ENCODE peak calls at places on chromosomes 1 and 21, in ten cellular contexts. S, T, N, Z, Q, H, M, D, R and J are unnamed samples. For H3K4me1 and H3K36me3, the result is how much of the 10 kb centered on the place peaks cover.

GRCh38 chr1:211133393-211133840 is 531 bp downstream of the KCNH1 start:
- DNase-seq in S (peak), T (no peak), N (peak), Z (no peak), Q (no peak), H (no peak), M (peak), D (no peak), R (peak), J (peak)

GRCh38 chr21:31354604-31355443 is 10.8 kb upstream of the TIAM1 start:
- DNase-seq in S (no peak), T (no peak), N (no peak), Z (peak), Q (no peak), H (no peak), M (peak), D (no peak), R (no peak), J (no peak)

GRCh38 chr1:100896481-100896982 is 642 bp downstream of the SLC30A7 start:
- DNase-seq in S (peak), T (no peak), N (peak), Z (peak), Q (no peak), H (no peak), M (peak), D (no peak), R (no peak), J (peak)

GRCh38 chr1:85182700-85183099 is 18.1 kb downstream of the SYDE2 start:
- DNase-seq in S (no peak), T (no peak), N (no peak), Z (no peak), Q (no peak), H (no peak), M (no peak), D (no peak), R (no peak), J (no peak)

GRCh38 chr1:246528933-246529731 is 22.1 kb upstream of the SMYD3 start:
- DNase-seq in S (no peak), T (no peak), N (no peak), Z (no peak), Q (no peak), H (no peak), M (peak), D (no peak), R (no peak), J (no peak)

GRCh38 chr21:45378258-45378966 is 26.6 kb upstream of the COL18A1 start:
- DNase-seq in S (peak), T (peak), N (peak), Z (no peak), Q (no peak), H (no peak), M (peak), D (peak), R (no peak), J (no peak)

GRCh38 chr1:211828584-211829342 is 1.8 kb downstream of the LPGAT1 start:
- DNase-seq in S (no peak), T (no peak), N (no peak), Z (no peak), Q (no peak), H (no peak), M (no peak), D (no peak), R (no peak), J (no peak)

GRCh38 chr1:213443415-213443814 is 392.4 kb downstream of the RPS6KC1 start:
- DNase-seq in S (peak), T (no peak), N (no peak), Z (no peak), Q (no peak), H (no peak), M (no peak), D (no peak), R (no peak), J (no peak)

GRCh38 chr1:20143318-20143717 is 4.2 kb downstream of the PLA2G2F start:
- DNase-seq in S (no peak), T (no peak), N (no peak), Z (no peak), Q (no peak), H (no peak), M (no peak), D (peak), R (no peak), J (no peak)

GRCh38 chr21:41776778-41777177 is 9.9 kb upstream of the RIPK4 start:
- DNase-seq in S (no peak), T (no peak), N (no peak), Z (no peak), Q (no peak), H (no peak), M (no peak), D (no peak), R (no peak), J (no peak)

GRCh38 chr21:40512590-40512989 is 334.4 kb downstream of the DSCAM start:
- DNase-seq in S (peak), T (no peak), N (peak), Z (no peak), Q (no peak), H (no peak), M (peak), D (no peak), R (no peak), J (peak)

GRCh38 chr1:153260980-153261792 is 1.7 kb downstream of the LORICRIN start:
- DNase-seq in S (peak), T (peak), N (no peak), Z (peak), Q (no peak), H (no peak), M (peak), D (peak), R (peak), J (peak)

GRCh38 chr1:41666991-41667631 is 182.6 kb upstream of the EDN2 start:
- DNase-seq in S (peak), T (no peak), N (peak), Z (no peak), Q (no peak), H (no peak), M (no peak), D (no peak), R (no peak), J (no peak)

GRCh38 chr1:179353546-179353945 is 12.2 kb upstream of the AXDND1 start:
- DNase-seq in S (no peak), T (no peak), N (no peak), Z (no peak), Q (peak), H (no peak), M (no peak), D (no peak), R (no peak), J (peak)

GRCh38 chr1:3507636-3508275 is 53.3 kb downstream of the ARHGEF16 start:
- DNase-seq in S (no peak), T (no peak), N (no peak), Z (no peak), Q (no peak), H (no peak), M (no peak), D (no peak), R (no peak), J (no peak)

GRCh38 chr1:170776777-170777176 is 112.8 kb downstream of the PRRX1 start:
- DNase-seq in S (no peak), T (no peak), N (no peak), Z (no peak), Q (no peak), H (no peak), M (no peak), D (no peak), R (no peak), J (no peak)

GRCh38 chr21:33116669-33117267 is 46.8 kb downstream of the OLIG1 start:
- DNase-seq in S (no peak), T (no peak), N (no peak), Z (no peak), Q (no peak), H (no peak), M (no peak), D (no peak), R (no peak), J (peak)

GRCh38 chr1:26278303-26278702 is 1.6 kb upstream of the SH3BGRL3 start:
- DNase-seq in S (no peak), T (no peak), N (no peak), Z (no peak), Q (peak), H (peak), M (no peak), D (peak), R (no peak), J (no peak)

GRCh38 chr1:183195146-183195571 is 9.1 kb downstream of the LAMC2 start:
- DNase-seq in S (peak), T (no peak), N (no peak), Z (no peak), Q (no peak), H (no peak), M (no peak), D (no peak), R (no peak), J (no peak)

GRCh38 chr1:9340172-9340854 is 47.6 kb downstream of the SPSB1 start:
- DNase-seq in S (no peak), T (no peak), N (no peak), Z (no peak), Q (no peak), H (no peak), M (no peak), D (no peak), R (no peak), J (peak)

GRCh38 chr1:41607810-41608209 is 123.3 kb upstream of the EDN2 start:
- DNase-seq in S (no peak), T (no peak), N (no peak), Z (no peak), Q (no peak), H (peak), M (no peak), D (no peak), R (no peak), J (no peak)

GRCh38 chr1:229629251-229629650 is 3.2 kb downstream of the URB2 start:
- DNase-seq in S (no peak), T (no peak), N (no peak), Z (no peak), Q (no peak), H (no peak), M (no peak), D (no peak), R (no peak), J (no peak)

GRCh38 chr21:41009398-41010177 is 158.4 kb upstream of the BACE2 start:
- DNase-seq in S (no peak), T (no peak), N (no peak), Z (no peak), Q (no peak), H (no peak), M (no peak), D (no peak), R (no peak), J (no peak)

GRCh38 chr21:45330075-45330781 is 42.5 kb upstream of the POFUT2 start:
- DNase-seq in S (peak), T (peak), N (no peak), Z (no peak), Q (no peak), H (no peak), M (no peak), D (peak), R (no peak), J (no peak)

GRCh38 chr1:27760411-27760810 is 12.6 kb upstream of the STX12 start:
- DNase-seq in S (peak), T (no peak), N (no peak), Z (no peak), Q (no peak), H (no peak), M (peak), D (no peak), R (no peak), J (no peak)

GRCh38 chr1:207028884-207029283 is 3.7 kb downstream of the C1orf116 start:
- DNase-seq in S (no peak), T (no peak), N (no peak), Z (no peak), Q (no peak), H (no peak), M (no peak), D (no peak), R (no peak), J (no peak)
- H3K4me3 ChIP-seq in S (no peak), T (no peak), N (no peak), Z (no peak), Q (no peak), H (no peak), M (no peak), D (peak), R (no peak), J (no peak)

DNA sequence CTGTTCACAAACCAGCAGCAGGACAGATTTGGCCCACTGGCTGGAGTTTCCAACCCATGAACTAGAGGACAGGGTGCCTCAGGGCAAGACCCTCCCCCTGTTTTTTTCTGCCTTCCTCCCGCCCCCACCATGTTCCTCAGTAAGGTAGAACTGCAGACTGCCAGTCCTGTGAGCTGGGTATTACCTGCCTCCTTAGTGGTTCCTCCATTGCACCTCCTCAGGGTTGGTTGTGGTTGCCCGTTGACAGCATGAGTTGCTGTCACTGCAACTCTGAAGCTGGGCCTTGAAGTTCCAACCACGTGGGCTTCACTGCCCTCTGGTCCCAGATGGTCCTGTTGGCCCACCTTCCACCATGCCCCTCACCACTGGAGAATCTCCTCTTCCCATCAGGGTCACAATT is 28.8 kb downstream of the TENT5C start:
- DNase-seq in S (no peak), T (no peak), N (no peak), Z (no peak), Q (no peak), H (no peak), M (no peak), D (no peak), R (no peak), J (no peak)
- H3K4me1 ChIP-seq in S (under half), T (under half), N (under half), Z (under half), Q (under half), H (under half), M (under half), D (under half), R (under half), J (under half)

GRCh38 chr1:235313931-235314678 is 13.9 kb downstream of the ARID4B start:
- DNase-seq in S (no peak), T (no peak), N (no peak), Z (no peak), Q (no peak), H (no peak), M (no peak), D (no peak), R (no peak), J (no peak)
- H3K36me3 ChIP-seq in S (under half), T (under half), N (under half), Z (under half), Q (under half), H (under half), M (under half), D (under half), R (under half), J (under half)

GRCh38 chr1:4654764-4655673 is 610 bp downstream of the AJAP1 start:
- DNase-seq in S (no peak), T (no peak), N (peak), Z (no peak), Q (no peak), H (no peak), M (no peak), D (no peak), R (no peak), J (no peak)
- H3K4me3 ChIP-seq in S (no peak), T (peak), N (peak), Z (no peak), Q (peak), H (peak), M (no peak), D (peak), R (peak), J (peak)

GRCh38 chr1:64515427-64515826 is 45.5 kb downstream of the CACHD1 start:
- DNase-seq in S (no peak), T (no peak), N (no peak), Z (no peak), Q (no peak), H (no peak), M (no peak), D (no peak), R (peak), J (peak)
- H3K4me1 ChIP-seq in S (under half), T (half or more), N (half or more), Z (under half), Q (under half), H (half or more), M (half or more), D (half or more), R (half or more), J (under half)

DNA sequence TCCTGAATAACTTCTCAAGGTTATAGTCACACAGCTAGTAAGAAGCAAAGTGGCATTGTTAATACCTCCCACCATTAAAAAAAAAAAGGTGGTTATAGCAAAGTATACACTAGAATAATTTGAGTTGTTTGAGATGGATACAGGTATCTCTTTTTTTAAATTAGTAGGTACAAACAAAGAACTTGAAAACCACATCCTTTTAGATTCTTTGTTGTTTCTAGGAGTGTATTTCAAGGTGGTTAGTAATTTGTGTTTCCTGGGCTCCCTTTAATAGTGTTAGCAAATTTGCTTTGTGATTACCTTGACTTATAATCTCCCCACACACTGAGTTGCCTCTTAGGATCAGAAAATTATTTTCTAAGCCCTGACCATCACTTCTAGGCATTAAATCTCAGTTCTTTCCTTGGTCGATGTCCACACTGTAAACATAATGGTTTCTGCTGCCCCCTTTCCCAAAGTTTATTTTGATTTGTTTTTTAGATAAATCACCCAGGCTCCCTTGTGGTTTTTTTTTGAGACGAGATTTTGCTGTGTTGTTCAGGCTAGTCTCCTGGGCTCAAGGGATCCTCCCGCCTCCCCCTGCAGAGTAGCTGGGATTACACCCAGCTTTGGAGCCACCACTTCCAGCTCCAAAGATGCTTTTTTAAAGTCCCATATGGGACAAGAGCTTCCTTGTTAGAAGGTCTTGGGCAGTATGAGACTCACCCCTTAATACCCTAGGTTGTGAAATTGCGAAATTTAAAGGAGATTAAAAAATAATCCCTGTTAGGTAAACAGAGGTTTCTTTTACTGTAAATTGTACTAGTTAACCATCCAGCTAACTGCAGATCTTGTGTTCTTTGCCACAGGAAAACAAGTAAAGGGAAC is 6.2 kb downstream of the AKIRIN1 start:
- DNase-seq in S (no peak), T (no peak), N (no peak), Z (peak), Q (no peak), H (no peak), M (no peak), D (no peak), R (no peak), J (no peak)
- H3K36me3 ChIP-seq in S (under half), T (half or more), N (under half), Z (under half), Q (under half), H (under half), M (under half), D (half or more), R (half or more), J (under half)

GRCh38 chr1:201285846-201286245 is 2.5 kb downstream of the PKP1 start:
- DNase-seq in S (peak), T (no peak), N (no peak), Z (no peak), Q (no peak), H (no peak), M (no peak), D (no peak), R (no peak), J (no peak)

GRCh38 chr1:201284636-201285035 is 1.3 kb downstream of the PKP1 start:
- DNase-seq in S (no peak), T (no peak), N (no peak), Z (no peak), Q (no peak), H (no peak), M (no peak), D (no peak), R (no peak), J (no peak)

GRCh38 chr1:201282931-201283829 is at the start of gene PKP1:
- DNase-seq in S (peak), T (peak), N (peak), Z (no peak), Q (no peak), H (no peak), M (peak), D (peak), R (peak), J (peak)

GRCh38 chr1:201282216-201282615 is 1.1 kb upstream of the PKP1 start:
- DNase-seq in S (no peak), T (no peak), N (no peak), Z (no peak), Q (no peak), H (no peak), M (no peak), D (no peak), R (no peak), J (no peak)

GRCh38 chr1:201283836-201284553 is 689 bp downstream of the PKP1 start:
- DNase-seq in S (no peak), T (no peak), N (no peak), Z (no peak), Q (no peak), H (no peak), M (peak), D (no peak), R (no peak), J (no peak)
- H3K4me3 ChIP-seq in S (no peak), T (peak), N (no peak), Z (no peak), Q (peak), H (peak), M (peak), D (peak), R (peak), J (no peak)

DNA sequence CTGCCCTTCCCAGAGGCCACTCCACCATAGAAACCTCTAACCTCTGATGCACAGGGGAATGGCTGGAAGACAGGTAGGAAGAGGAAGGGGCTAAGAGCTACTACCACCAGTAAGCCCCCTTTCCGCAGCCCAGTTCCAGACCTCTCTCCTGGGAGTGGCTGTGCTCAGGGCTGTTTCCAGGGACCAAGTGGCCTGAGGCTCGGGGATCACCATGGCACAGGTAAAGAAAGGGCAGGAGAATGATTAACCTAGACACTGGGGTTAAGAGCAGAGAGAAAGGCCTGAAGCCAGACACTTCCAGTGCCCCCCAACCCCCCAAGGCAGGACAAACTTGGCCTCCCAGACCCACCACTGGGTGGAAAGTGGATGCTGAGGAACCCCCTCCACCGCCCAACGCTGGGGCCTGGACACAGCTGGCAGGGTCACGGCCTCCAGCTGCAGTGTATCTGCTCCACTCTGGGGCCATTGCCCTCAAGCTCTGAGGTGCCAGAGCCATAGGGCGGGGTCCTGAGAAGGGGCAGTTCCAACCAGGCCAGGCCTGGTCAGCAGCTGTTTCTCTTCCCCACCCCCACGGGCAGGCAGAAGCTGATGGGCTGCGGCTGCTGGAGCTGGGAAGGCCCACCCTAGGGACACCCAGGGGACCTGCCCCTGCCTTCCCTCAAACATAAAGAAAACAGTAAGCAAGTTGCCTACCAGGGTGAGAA is 2.7 kb downstream of the TAGLN2 start:
- DNase-seq in S (no peak), T (peak), N (no peak), Z (no peak), Q (no peak), H (no peak), M (no peak), D (peak), R (peak), J (no peak)
- H3K4me1 ChIP-seq in S (under half), T (half or more), N (under half), Z (under half), Q (half or more), H (half or more), M (under half), D (half or more), R (half or more), J (under half)

GRCh38 chr1:11211461-11211860 is 22.3 kb downstream of the ANGPTL7 start:
- DNase-seq in S (no peak), T (no peak), N (no peak), Z (no peak), Q (no peak), H (no peak), M (no peak), D (no peak), R (no peak), J (no peak)
- H3K36me3 ChIP-seq in S (under half), T (half or more), N (under half), Z (half or more), Q (under half), H (under half), M (half or more), D (half or more), R (half or more), J (under half)

DNA sequence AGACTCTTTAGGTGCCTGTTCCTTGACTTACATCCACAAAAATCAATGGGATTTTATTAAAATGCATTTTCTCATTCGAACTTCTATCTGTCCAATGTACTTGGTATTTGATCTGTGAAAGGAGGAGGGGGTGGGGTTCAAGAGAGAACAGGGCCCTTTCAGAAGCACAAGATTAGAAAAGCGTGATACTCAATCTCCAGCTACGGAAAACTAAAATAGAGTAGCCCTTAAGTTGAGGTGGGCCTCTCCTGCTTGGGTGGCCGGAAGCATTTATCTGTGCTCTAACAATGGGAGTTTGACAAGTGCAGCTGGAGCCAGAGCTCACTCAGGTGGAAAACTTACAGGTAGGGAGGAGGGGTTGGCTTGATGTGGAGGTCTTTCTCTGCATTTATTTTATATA is 462 bp upstream of the RXRG start:
- DNase-seq in S (no peak), T (no peak), N (peak), Z (no peak), Q (no peak), H (no peak), M (peak), D (no peak), R (no peak), J (no peak)
- H3K4me3 ChIP-seq in S (no peak), T (peak), N (peak), Z (no peak), Q (peak), H (peak), M (peak), D (peak), R (peak), J (peak)